ENCODE peak calls at places on chromosome 11, in seven cellular contexts. O is upper lobe of right lung, X is body of pancreas, H is mesendoderm, Q is IMR-90, W is tibial artery, N is hepatocyte. C is an unnamed sample.

GRCh38 chr11:68040121-68040956 is 1.5 kb downstream of the TCIRG1 start:
- DNase-seq in O (peak), X (peak), H (peak), Q (peak), W (peak), N (peak), C (no peak)

GRCh38 chr11:120835601-120836228 is 188.2 kb upstream of the TBCEL start:
- DNase-seq in O (no peak), X (no peak), H (peak), Q (peak), W (no peak), N (peak), C (no peak)

GRCh38 chr11:103413266-103413888 is 304.2 kb downstream of the DYNC2H1 start:
- DNase-seq in O (no peak), X (no peak), H (no peak), Q (peak), W (no peak), N (no peak), C (no peak)

GRCh38 chr11:10623797-10624761 is 55.6 kb upstream of the LYVE1 start:
- DNase-seq in O (peak), X (peak), H (peak), Q (peak), W (peak), N (no peak), C (peak)

GRCh38 chr11:74282863-74283484 is 28.5 kb downstream of the P4HA3 start:
- DNase-seq in O (no peak), X (no peak), H (peak), Q (peak), W (no peak), N (no peak), C (no peak)

GRCh38 chr11:14073821-14074529 is 111.5 kb downstream of the SPON1 start:
- DNase-seq in O (no peak), X (peak), H (no peak), Q (no peak), W (no peak), N (no peak), C (no peak)

GRCh38 chr11:18313985-18314763 is 7.8 kb downstream of the HPS5 start:
- DNase-seq in O (no peak), X (no peak), H (peak), Q (peak), W (no peak), N (no peak), C (no peak)

GRCh38 chr11:39365809-39366436 is 2093.5 kb downstream of the LRRC4C start:
- DNase-seq in O (no peak), X (no peak), H (peak), Q (no peak), W (no peak), N (peak), C (no peak)

GRCh38 chr11:46072172-46072964 is 48.9 kb downstream of the PHF21A start:
- DNase-seq in O (no peak), X (peak), H (no peak), Q (no peak), W (no peak), N (no peak), C (no peak)

GRCh38 chr11:35111171-35112055 is 27.6 kb upstream of the CD44 start:
- DNase-seq in O (no peak), X (peak), H (no peak), Q (peak), W (no peak), N (no peak), C (no peak)

GRCh38 chr11:8354622-8355417 is 91.1 kb upstream of the LMO1 start:
- DNase-seq in O (peak), X (no peak), H (no peak), Q (no peak), W (no peak), N (no peak), C (no peak)

GRCh38 chr11:44256673-44257291 is 53.2 kb downstream of the ALX4 start:
- DNase-seq in O (no peak), X (peak), H (no peak), Q (no peak), W (no peak), N (no peak), C (no peak)

GRCh38 chr11:107780775-107781174 is 68.9 kb upstream of the SLN start:
- DNase-seq in O (no peak), X (no peak), H (no peak), Q (no peak), W (no peak), N (no peak), C (no peak)

GRCh38 chr11:70415176-70415575 is 16.8 kb downstream of the CTTN start:
- DNase-seq in O (no peak), X (no peak), H (peak), Q (peak), W (no peak), N (no peak), C (no peak)

GRCh38 chr11:19646921-19647320 is 65.7 kb upstream of the NAV2 start:
- DNase-seq in O (no peak), X (peak), H (no peak), Q (peak), W (no peak), N (no peak), C (no peak)

GRCh38 chr11:91904792-91905785 is 319.5 kb upstream of the FAT3 start:
- DNase-seq in O (no peak), X (no peak), H (no peak), Q (no peak), W (no peak), N (no peak), C (no peak)

GRCh38 chr11:43418197-43418596 is 59.5 kb downstream of the TTC17 start:
- DNase-seq in O (no peak), X (no peak), H (no peak), Q (no peak), W (no peak), N (no peak), C (no peak)

GRCh38 chr11:133993107-133993506 is 36.3 kb upstream of the IGSF9B start:
- DNase-seq in O (no peak), X (no peak), H (no peak), Q (no peak), W (no peak), N (no peak), C (no peak)

GRCh38 chr11:21295508-21295907 is 626.1 kb downstream of the NELL1 start:
- DNase-seq in O (no peak), X (no peak), H (peak), Q (no peak), W (no peak), N (no peak), C (no peak)

GRCh38 chr11:33690290-33691050 is 10.2 kb downstream of the C11orf91 start:
- DNase-seq in O (no peak), X (peak), H (no peak), Q (peak), W (peak), N (peak), C (peak)

GRCh38 chr11:116928845-116929244 is 91.4 kb upstream of the APOA1 start:
- DNase-seq in O (no peak), X (no peak), H (no peak), Q (no peak), W (no peak), N (no peak), C (no peak)

GRCh38 chr11:116930586-116930985 is 93.2 kb upstream of the APOA1 start:
- DNase-seq in O (no peak), X (no peak), H (no peak), Q (no peak), W (no peak), N (no peak), C (no peak)

GRCh38 chr11:116931206-116931953 is 94.0 kb upstream of the APOA1 start:
- DNase-seq in O (no peak), X (no peak), H (peak), Q (peak), W (no peak), N (no peak), C (no peak)

GRCh38 chr11:116929393-116930090 is 92.1 kb upstream of the APOA1 start:
- DNase-seq in O (no peak), X (no peak), H (no peak), Q (peak), W (no peak), N (no peak), C (no peak)

GRCh38 chr11:116930177-116930576 is 92.8 kb upstream of the APOA1 start:
- DNase-seq in O (no peak), X (peak), H (peak), Q (peak), W (no peak), N (peak), C (no peak)
- H3K4me3 ChIP-seq in O (peak), X (no peak), H (no peak), Q (no peak), W (peak), N (no peak), C (peak)

DNA sequence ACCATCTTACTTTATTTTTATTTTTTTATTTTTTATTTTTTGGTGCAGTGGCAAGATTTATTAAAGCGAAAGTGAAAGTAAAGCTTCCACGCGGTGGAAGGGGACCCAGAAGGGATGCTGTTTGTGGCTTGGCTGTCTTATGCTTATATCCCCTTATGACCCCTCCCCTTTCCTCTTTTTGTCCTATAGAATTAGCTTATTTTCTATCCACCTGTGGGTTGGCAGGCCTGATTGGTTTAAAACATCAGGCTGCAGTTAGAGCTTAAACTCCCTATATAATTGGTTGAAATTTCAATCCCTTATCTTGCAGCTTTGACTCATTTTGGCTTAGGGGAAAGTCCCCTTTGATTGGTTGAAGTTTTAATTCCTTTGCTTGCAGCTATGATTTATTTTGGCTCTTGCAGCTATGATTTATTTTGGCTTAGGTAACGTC is 50.5 kb downstream of the NNMT start:
- DNase-seq in O (no peak), X (no peak), H (no peak), Q (no peak), W (no peak), N (no peak), C (no peak)
- H3K4me3 ChIP-seq in O (peak), X (no peak), H (no peak), Q (no peak), W (no peak), N (no peak), C (no peak)

DNA sequence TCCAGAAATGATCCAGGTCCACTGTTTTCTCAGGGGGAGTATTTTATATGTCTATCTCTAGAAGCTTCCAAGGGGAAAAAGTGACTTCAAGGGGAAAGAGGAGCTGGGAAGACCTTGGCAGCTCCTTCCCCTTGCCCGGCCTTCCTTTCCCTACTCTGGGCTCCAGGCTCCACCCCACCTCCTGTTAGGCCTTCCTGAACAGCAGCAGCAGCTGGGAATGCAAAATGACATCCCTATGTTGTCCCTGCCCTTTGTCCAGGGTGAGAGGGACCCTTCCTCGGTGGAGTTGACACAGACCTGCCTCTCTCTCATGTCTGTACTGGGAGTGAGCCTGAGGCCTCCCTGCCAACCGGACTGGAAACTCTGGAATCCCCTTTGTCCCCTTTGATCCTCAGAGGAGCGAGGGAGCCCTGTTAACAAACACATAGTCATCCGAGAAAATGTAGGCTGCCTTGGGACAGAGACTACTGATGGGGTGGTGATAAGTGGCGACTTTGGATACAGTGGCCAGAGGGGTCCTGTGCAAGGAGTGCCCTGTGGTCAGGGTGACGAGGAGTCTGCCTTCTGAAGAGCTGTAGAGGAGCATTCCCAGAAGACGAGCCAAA is 9.0 kb upstream of the MALAT1 start:
- DNase-seq in O (peak), X (no peak), H (peak), Q (no peak), W (peak), N (peak), C (peak)
- H3K4me3 ChIP-seq in O (no peak), X (no peak), H (no peak), Q (no peak), W (peak), N (no peak), C (peak)

DNA sequence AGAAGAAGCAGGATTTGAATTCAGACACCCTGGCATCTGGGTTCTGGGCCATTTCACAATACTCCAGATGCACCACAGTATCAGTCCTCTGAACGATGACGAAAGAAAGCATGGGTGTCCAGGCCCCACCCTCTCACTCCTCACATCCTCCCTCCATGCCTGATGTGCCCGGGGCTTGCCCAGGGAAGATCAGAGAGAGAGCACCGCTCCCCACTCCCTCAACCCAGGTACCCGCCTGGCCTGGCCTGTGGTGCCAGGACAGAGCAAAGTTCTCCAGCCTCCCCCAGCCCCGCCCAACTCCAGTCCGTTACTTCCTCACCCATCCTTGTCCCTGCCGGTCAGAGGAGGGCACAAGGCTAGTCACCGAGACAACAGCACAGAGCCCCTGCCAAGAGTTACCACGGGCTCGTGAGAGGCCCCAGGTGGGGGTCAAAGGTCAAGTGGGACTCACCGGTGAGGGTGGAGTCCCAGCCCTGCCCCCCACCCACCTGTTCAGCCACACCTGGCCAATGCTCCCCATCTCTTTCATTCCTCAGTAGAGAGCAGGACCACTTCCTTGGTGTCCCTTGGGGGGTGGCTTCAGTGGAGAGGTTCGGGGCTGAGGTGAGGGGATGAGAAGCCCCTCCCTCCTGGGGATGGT is 8.1 kb downstream of the BCL9L start:
- DNase-seq in O (no peak), X (peak), H (peak), Q (peak), W (peak), N (peak), C (peak)
- H3K4me3 ChIP-seq in O (peak), X (no peak), H (no peak), Q (no peak), W (peak), N (no peak), C (peak)

GRCh38 chr11:119697882-119698281 is 31.1 kb downstream of the NECTIN1 start:
- DNase-seq in O (no peak), X (no peak), H (no peak), Q (no peak), W (no peak), N (no peak), C (no peak)

GRCh38 chr11:119697445-119697844 is 31.6 kb downstream of the NECTIN1 start:
- DNase-seq in O (no peak), X (no peak), H (no peak), Q (no peak), W (no peak), N (no peak), C (no peak)

GRCh38 chr11:119694334-119694733 is 34.7 kb downstream of the NECTIN1 start:
- DNase-seq in O (no peak), X (peak), H (peak), Q (no peak), W (no peak), N (no peak), C (no peak)

GRCh38 chr11:119699227-119699626 is 29.8 kb downstream of the NECTIN1 start:
- DNase-seq in O (peak), X (peak), H (no peak), Q (no peak), W (peak), N (peak), C (peak)

GRCh38 chr11:119696378-119697157 is 32.4 kb downstream of the NECTIN1 start:
- DNase-seq in O (no peak), X (no peak), H (no peak), Q (no peak), W (no peak), N (peak), C (no peak)
- H3K4me3 ChIP-seq in O (no peak), X (no peak), H (no peak), Q (no peak), W (no peak), N (no peak), C (no peak)

DNA sequence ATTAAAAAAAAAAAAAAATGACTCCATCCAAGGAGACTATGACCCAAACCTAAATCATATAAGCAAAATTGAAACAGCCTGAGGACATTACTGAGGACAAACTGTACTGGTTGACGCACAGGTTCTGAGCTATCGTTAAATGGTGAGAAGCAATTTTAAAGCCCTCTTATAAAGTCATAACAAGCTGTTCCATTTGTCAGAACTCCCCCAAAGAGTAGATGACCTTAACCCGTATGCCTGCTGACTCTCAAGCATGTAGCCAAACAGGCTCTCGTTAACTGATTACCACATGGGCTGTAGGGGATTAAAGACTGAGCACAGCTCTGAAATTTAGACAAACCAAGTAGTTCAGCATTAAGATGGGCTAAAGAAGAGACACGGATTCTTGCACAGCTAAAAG is 2.2 kb downstream of the CRYAB start:
- DNase-seq in O (no peak), X (no peak), H (peak), Q (no peak), W (no peak), N (no peak), C (no peak)
- H3K4me3 ChIP-seq in O (peak), X (no peak), H (no peak), Q (no peak), W (peak), N (no peak), C (peak)